ENCODE peak calls at places on chromosome 3, in ten cellular contexts. One of them, this sample, is unnamed.

GRCh38 chr3:66492672-66493071 is 8.2 kb downstream of the LRIG1 start:
- DNase-seq in heart left ventricle: no peak
- DNase-seq in mucosa of descending colon: no peak
- DNase-seq in choroid plexus epithelial cell: no peak
- DNase-seq in NCI-H1436 treated with DMSO at 0.1 percent for 48 hours: no peak
- DNase-seq in ovary: no peak
- DNase-seq in upper lobe of right lung: no peak
- DNase-seq in astrocyte of the spinal cord: no peak
- DNase-seq in LoVo: peak
- DNase-seq in substantia nigra: no peak
- DNase-seq in this sample: no peak

GRCh38 chr3:182470187-182470586 is 323.1 kb upstream of the ATP11B start:
- DNase-seq in choroid plexus epithelial cell: no peak
- DNase-seq in NCI-H1436 treated with DMSO at 0.1 percent for 48 hours: no peak
- DNase-seq in ovary: no peak
- DNase-seq in heart left ventricle: no peak
- DNase-seq in upper lobe of right lung: no peak
- DNase-seq in mucosa of descending colon: no peak
- DNase-seq in astrocyte of the spinal cord: no peak
- DNase-seq in LoVo: no peak
- DNase-seq in substantia nigra: no peak
- DNase-seq in this sample: no peak

GRCh38 chr3:120284702-120285507 is at the start of gene GPR156:
- DNase-seq in LoVo: no peak
- DNase-seq in choroid plexus epithelial cell: peak
- DNase-seq in upper lobe of right lung: no peak
- DNase-seq in heart left ventricle: no peak
- DNase-seq in NCI-H1436 treated with DMSO at 0.1 percent for 48 hours: no peak
- DNase-seq in ovary: peak
- DNase-seq in astrocyte of the spinal cord: no peak
- DNase-seq in mucosa of descending colon: no peak
- DNase-seq in substantia nigra: no peak
- DNase-seq in this sample: peak

GRCh38 chr3:109117939-109118338 is at the start of gene MORC1:
- DNase-seq in mucosa of descending colon: peak
- DNase-seq in LoVo: no peak
- DNase-seq in heart left ventricle: peak
- DNase-seq in NCI-H1436 treated with DMSO at 0.1 percent for 48 hours: no peak
- DNase-seq in choroid plexus epithelial cell: no peak
- DNase-seq in ovary: no peak
- DNase-seq in substantia nigra: no peak
- DNase-seq in upper lobe of right lung: no peak
- DNase-seq in astrocyte of the spinal cord: no peak
- DNase-seq in this sample: no peak

GRCh38 chr3:44058022-44058867 is 183.4 kb upstream of the TOPAZ1 start:
- DNase-seq in heart left ventricle: no peak
- DNase-seq in LoVo: no peak
- DNase-seq in mucosa of descending colon: no peak
- DNase-seq in substantia nigra: no peak
- DNase-seq in astrocyte of the spinal cord: peak
- DNase-seq in choroid plexus epithelial cell: peak
- DNase-seq in NCI-H1436 treated with DMSO at 0.1 percent for 48 hours: no peak
- DNase-seq in upper lobe of right lung: no peak
- DNase-seq in ovary: no peak
- DNase-seq in this sample: peak

GRCh38 chr3:8891774-8892173 is 71.5 kb downstream of the RAD18 start:
- DNase-seq in astrocyte of the spinal cord: no peak
- DNase-seq in choroid plexus epithelial cell: no peak
- DNase-seq in LoVo: no peak
- DNase-seq in substantia nigra: no peak
- DNase-seq in heart left ventricle: no peak
- DNase-seq in ovary: no peak
- DNase-seq in mucosa of descending colon: no peak
- DNase-seq in NCI-H1436 treated with DMSO at 0.1 percent for 48 hours: no peak
- DNase-seq in upper lobe of right lung: no peak
- DNase-seq in this sample: no peak

GRCh38 chr3:184350618-184351017 is 10.8 kb downstream of the CLCN2 start:
- DNase-seq in mucosa of descending colon: no peak
- DNase-seq in heart left ventricle: no peak
- DNase-seq in upper lobe of right lung: no peak
- DNase-seq in LoVo: no peak
- DNase-seq in ovary: no peak
- DNase-seq in choroid plexus epithelial cell: no peak
- DNase-seq in substantia nigra: no peak
- DNase-seq in NCI-H1436 treated with DMSO at 0.1 percent for 48 hours: no peak
- DNase-seq in astrocyte of the spinal cord: no peak
- DNase-seq in this sample: no peak

GRCh38 chr3:15055019-15055557 is 10.0 kb downstream of the MRPS25 start:
- DNase-seq in substantia nigra: no peak
- DNase-seq in heart left ventricle: no peak
- DNase-seq in astrocyte of the spinal cord: peak
- DNase-seq in ovary: no peak
- DNase-seq in LoVo: no peak
- DNase-seq in choroid plexus epithelial cell: peak
- DNase-seq in NCI-H1436 treated with DMSO at 0.1 percent for 48 hours: no peak
- DNase-seq in upper lobe of right lung: no peak
- DNase-seq in mucosa of descending colon: no peak
- DNase-seq in this sample: no peak

GRCh38 chr3:4776980-4777581 is 202.2 kb upstream of the BHLHE40 start:
- DNase-seq in ovary: no peak
- DNase-seq in heart left ventricle: no peak
- DNase-seq in astrocyte of the spinal cord: no peak
- DNase-seq in choroid plexus epithelial cell: peak
- DNase-seq in LoVo: no peak
- DNase-seq in mucosa of descending colon: no peak
- DNase-seq in substantia nigra: no peak
- DNase-seq in upper lobe of right lung: no peak
- DNase-seq in NCI-H1436 treated with DMSO at 0.1 percent for 48 hours: no peak
- DNase-seq in this sample: peak

GRCh38 chr3:129123314-129124060 is 1.9 kb upstream of the RAB43 start:
- DNase-seq in heart left ventricle: no peak
- DNase-seq in upper lobe of right lung: peak
- DNase-seq in NCI-H1436 treated with DMSO at 0.1 percent for 48 hours: no peak
- DNase-seq in choroid plexus epithelial cell: no peak
- DNase-seq in mucosa of descending colon: no peak
- DNase-seq in substantia nigra: no peak
- DNase-seq in LoVo: peak
- DNase-seq in astrocyte of the spinal cord: no peak
- DNase-seq in ovary: no peak
- DNase-seq in this sample: peak

GRCh38 chr3:16928386-16929132 is 43.8 kb downstream of the PLCL2 start:
- DNase-seq in substantia nigra: no peak
- DNase-seq in choroid plexus epithelial cell: peak
- DNase-seq in LoVo: no peak
- DNase-seq in upper lobe of right lung: no peak
- DNase-seq in NCI-H1436 treated with DMSO at 0.1 percent for 48 hours: no peak
- DNase-seq in astrocyte of the spinal cord: no peak
- DNase-seq in mucosa of descending colon: no peak
- DNase-seq in ovary: no peak
- DNase-seq in heart left ventricle: no peak
- DNase-seq in this sample: no peak

GRCh38 chr3:31288641-31289100 is 244.1 kb upstream of the STT3B start:
- DNase-seq in LoVo: peak
- DNase-seq in substantia nigra: peak
- DNase-seq in astrocyte of the spinal cord: peak
- DNase-seq in ovary: peak
- DNase-seq in NCI-H1436 treated with DMSO at 0.1 percent for 48 hours: no peak
- DNase-seq in choroid plexus epithelial cell: peak
- DNase-seq in upper lobe of right lung: no peak
- DNase-seq in mucosa of descending colon: no peak
- DNase-seq in heart left ventricle: peak
- DNase-seq in this sample: no peak

GRCh38 chr3:122353215-122353614 is 28.2 kb downstream of the CSTA start:
- DNase-seq in LoVo: no peak
- DNase-seq in upper lobe of right lung: no peak
- DNase-seq in substantia nigra: no peak
- DNase-seq in choroid plexus epithelial cell: no peak
- DNase-seq in mucosa of descending colon: no peak
- DNase-seq in NCI-H1436 treated with DMSO at 0.1 percent for 48 hours: no peak
- DNase-seq in astrocyte of the spinal cord: no peak
- DNase-seq in heart left ventricle: no peak
- DNase-seq in ovary: no peak
- DNase-seq in this sample: no peak

GRCh38 chr3:37816271-37816670 is 45.4 kb upstream of the CTDSPL start:
- DNase-seq in astrocyte of the spinal cord: no peak
- DNase-seq in LoVo: no peak
- DNase-seq in NCI-H1436 treated with DMSO at 0.1 percent for 48 hours: no peak
- DNase-seq in ovary: no peak
- DNase-seq in upper lobe of right lung: no peak
- DNase-seq in heart left ventricle: no peak
- DNase-seq in substantia nigra: no peak
- DNase-seq in mucosa of descending colon: no peak
- DNase-seq in choroid plexus epithelial cell: peak
- DNase-seq in this sample: no peak

GRCh38 chr3:120263792-120264191 is 21.2 kb downstream of the GPR156 start:
- DNase-seq in NCI-H1436 treated with DMSO at 0.1 percent for 48 hours: no peak
- DNase-seq in choroid plexus epithelial cell: no peak
- DNase-seq in mucosa of descending colon: no peak
- DNase-seq in heart left ventricle: no peak
- DNase-seq in substantia nigra: no peak
- DNase-seq in ovary: no peak
- DNase-seq in LoVo: no peak
- DNase-seq in upper lobe of right lung: no peak
- DNase-seq in astrocyte of the spinal cord: no peak
- DNase-seq in this sample: no peak

GRCh38 chr3:156201411-156202405 is 81.3 kb downstream of the KCNAB1 start:
- DNase-seq in mucosa of descending colon: no peak
- DNase-seq in heart left ventricle: no peak
- DNase-seq in ovary: no peak
- DNase-seq in NCI-H1436 treated with DMSO at 0.1 percent for 48 hours: no peak
- DNase-seq in upper lobe of right lung: no peak
- DNase-seq in substantia nigra: no peak
- DNase-seq in LoVo: no peak
- DNase-seq in astrocyte of the spinal cord: no peak
- DNase-seq in choroid plexus epithelial cell: no peak
- DNase-seq in this sample: no peak

GRCh38 chr3:185084883-185085282 is 68.0 kb downstream of the C3orf70 start:
- DNase-seq in ovary: no peak
- DNase-seq in mucosa of descending colon: no peak
- DNase-seq in choroid plexus epithelial cell: peak
- DNase-seq in NCI-H1436 treated with DMSO at 0.1 percent for 48 hours: no peak
- DNase-seq in heart left ventricle: no peak
- DNase-seq in substantia nigra: no peak
- DNase-seq in LoVo: no peak
- DNase-seq in astrocyte of the spinal cord: no peak
- DNase-seq in upper lobe of right lung: no peak
- DNase-seq in this sample: peak

GRCh38 chr3:74268753-74269152 is 345.7 kb downstream of the CNTN3 start:
- DNase-seq in astrocyte of the spinal cord: no peak
- DNase-seq in choroid plexus epithelial cell: peak
- DNase-seq in upper lobe of right lung: no peak
- DNase-seq in mucosa of descending colon: no peak
- DNase-seq in substantia nigra: no peak
- DNase-seq in ovary: no peak
- DNase-seq in LoVo: no peak
- DNase-seq in NCI-H1436 treated with DMSO at 0.1 percent for 48 hours: no peak
- DNase-seq in heart left ventricle: no peak
- DNase-seq in this sample: no peak

GRCh38 chr3:30495172-30496124 is 111.0 kb upstream of the TGFBR2 start:
- DNase-seq in substantia nigra: no peak
- DNase-seq in astrocyte of the spinal cord: no peak
- DNase-seq in NCI-H1436 treated with DMSO at 0.1 percent for 48 hours: no peak
- DNase-seq in ovary: no peak
- DNase-seq in heart left ventricle: no peak
- DNase-seq in mucosa of descending colon: no peak
- DNase-seq in LoVo: no peak
- DNase-seq in upper lobe of right lung: no peak
- DNase-seq in choroid plexus epithelial cell: no peak
- DNase-seq in this sample: no peak

GRCh38 chr3:67090472-67090871 is 92.4 kb downstream of the KBTBD8 start:
- DNase-seq in mucosa of descending colon: no peak
- DNase-seq in choroid plexus epithelial cell: peak
- DNase-seq in substantia nigra: no peak
- DNase-seq in astrocyte of the spinal cord: peak
- DNase-seq in upper lobe of right lung: no peak
- DNase-seq in LoVo: no peak
- DNase-seq in NCI-H1436 treated with DMSO at 0.1 percent for 48 hours: no peak
- DNase-seq in ovary: no peak
- DNase-seq in heart left ventricle: no peak
- DNase-seq in this sample: no peak

GRCh38 chr3:183538475-183538874 is 17.0 kb downstream of the KLHL6 start:
- DNase-seq in substantia nigra: no peak
- DNase-seq in heart left ventricle: no peak
- DNase-seq in LoVo: no peak
- DNase-seq in choroid plexus epithelial cell: no peak
- DNase-seq in ovary: no peak
- DNase-seq in mucosa of descending colon: no peak
- DNase-seq in upper lobe of right lung: no peak
- DNase-seq in astrocyte of the spinal cord: no peak
- DNase-seq in NCI-H1436 treated with DMSO at 0.1 percent for 48 hours: no peak
- DNase-seq in this sample: no peak

GRCh38 chr3:132854856-132855535 is 132.8 kb upstream of the NPHP3 start:
- DNase-seq in upper lobe of right lung: no peak
- DNase-seq in choroid plexus epithelial cell: no peak
- DNase-seq in LoVo: no peak
- DNase-seq in NCI-H1436 treated with DMSO at 0.1 percent for 48 hours: peak
- DNase-seq in mucosa of descending colon: no peak
- DNase-seq in ovary: no peak
- DNase-seq in heart left ventricle: no peak
- DNase-seq in astrocyte of the spinal cord: no peak
- DNase-seq in substantia nigra: no peak
- DNase-seq in this sample: no peak

GRCh38 chr3:148513066-148513671 is 184.5 kb upstream of the AGTR1 start:
- DNase-seq in choroid plexus epithelial cell: peak
- DNase-seq in ovary: no peak
- DNase-seq in substantia nigra: no peak
- DNase-seq in astrocyte of the spinal cord: peak
- DNase-seq in heart left ventricle: no peak
- DNase-seq in mucosa of descending colon: no peak
- DNase-seq in upper lobe of right lung: no peak
- DNase-seq in LoVo: no peak
- DNase-seq in NCI-H1436 treated with DMSO at 0.1 percent for 48 hours: no peak
- DNase-seq in this sample: no peak

GRCh38 chr3:189071452-189071851 is 100.3 kb upstream of the TPRG1 start:
- DNase-seq in NCI-H1436 treated with DMSO at 0.1 percent for 48 hours: peak
- DNase-seq in astrocyte of the spinal cord: no peak
- DNase-seq in substantia nigra: no peak
- DNase-seq in choroid plexus epithelial cell: no peak
- DNase-seq in mucosa of descending colon: no peak
- DNase-seq in ovary: no peak
- DNase-seq in heart left ventricle: no peak
- DNase-seq in LoVo: peak
- DNase-seq in upper lobe of right lung: no peak
- DNase-seq in this sample: no peak

GRCh38 chr3:156630773-156631093 is 43.7 kb upstream of the TIPARP start:
- DNase-seq in upper lobe of right lung: no peak
- DNase-seq in NCI-H1436 treated with DMSO at 0.1 percent for 48 hours: no peak
- DNase-seq in substantia nigra: no peak
- DNase-seq in choroid plexus epithelial cell: no peak
- DNase-seq in LoVo: no peak
- DNase-seq in mucosa of descending colon: no peak
- DNase-seq in heart left ventricle: no peak
- DNase-seq in ovary: no peak
- DNase-seq in astrocyte of the spinal cord: no peak
- DNase-seq in this sample: no peak

GRCh38 chr3:14039149-14039548 is 85.5 kb downstream of the CHCHD4 start:
- DNase-seq in heart left ventricle: no peak
- DNase-seq in LoVo: no peak
- DNase-seq in substantia nigra: no peak
- DNase-seq in upper lobe of right lung: no peak
- DNase-seq in astrocyte of the spinal cord: no peak
- DNase-seq in NCI-H1436 treated with DMSO at 0.1 percent for 48 hours: no peak
- DNase-seq in mucosa of descending colon: no peak
- DNase-seq in ovary: no peak
- DNase-seq in choroid plexus epithelial cell: no peak
- DNase-seq in this sample: no peak

GRCh38 chr3:77372018-77372417 is 332.1 kb downstream of the ROBO2 start:
- DNase-seq in upper lobe of right lung: no peak
- DNase-seq in heart left ventricle: no peak
- DNase-seq in astrocyte of the spinal cord: no peak
- DNase-seq in choroid plexus epithelial cell: no peak
- DNase-seq in substantia nigra: no peak
- DNase-seq in LoVo: no peak
- DNase-seq in NCI-H1436 treated with DMSO at 0.1 percent for 48 hours: no peak
- DNase-seq in mucosa of descending colon: no peak
- DNase-seq in ovary: no peak
- DNase-seq in this sample: no peak

GRCh38 chr3:154844863-154845262 is 235.3 kb upstream of the MME start:
- DNase-seq in ovary: no peak
- DNase-seq in LoVo: no peak
- DNase-seq in substantia nigra: no peak
- DNase-seq in mucosa of descending colon: no peak
- DNase-seq in heart left ventricle: no peak
- DNase-seq in choroid plexus epithelial cell: no peak
- DNase-seq in NCI-H1436 treated with DMSO at 0.1 percent for 48 hours: no peak
- DNase-seq in upper lobe of right lung: no peak
- DNase-seq in astrocyte of the spinal cord: no peak
- DNase-seq in this sample: no peak

This sample was measured in GM04504.